ENCODE peak calls at places on chromosomes 7 and 10, in ten cellular contexts. T is fibroblast of the conjunctiva, N is ACHN, O is NCI-H1105 treated with DMSO at 0.1 percent for 48 hours, C is OCI-LY7, D is kidney tubule cell, Y is ovary, F is RCC 7860, V is suprapubic skin, E is GM12864. L is an unnamed sample.

GRCh38 chr10:22253578-22253882 is 35.7 kb upstream of the EBLN1 start:
- DNase-seq in T (no peak), N (no peak), O (no peak), C (no peak), D (peak; percentile 15), Y (no peak), F (no peak), V (peak; percentile 70), E (no peak), L (peak; percentile 64)

GRCh38 chr10:30176182-30176581 is 116.8 kb upstream of the JCAD start:
- DNase-seq in T (no peak), N (no peak), O (no peak), C (no peak), D (no peak), Y (no peak), F (no peak), V (no peak), E (no peak), L (no peak)

GRCh38 chr7:155515318-155515717 is 31.0 kb downstream of the CNPY1 start:
- DNase-seq in T (no peak), N (no peak), O (no peak), C (no peak), D (no peak), Y (no peak), F (no peak), V (no peak), E (no peak), L (no peak)

GRCh38 chr10:71811351-71811750 is 38.0 kb upstream of the VSIR start:
- DNase-seq in T (no peak), N (no peak), O (no peak), C (no peak), D (no peak), Y (no peak), F (no peak), V (no peak), E (no peak), L (no peak)

GRCh38 chr7:95263803-95264202 is 60.5 kb downstream of the PON1 start:
- DNase-seq in T (no peak), N (no peak), O (no peak), C (no peak), D (no peak), Y (no peak), F (no peak), V (no peak), E (no peak), L (no peak)

GRCh38 chr10:96495544-96495943 is 18.2 kb downstream of the TLL2 start:
- DNase-seq in T (no peak), N (no peak), O (no peak), C (no peak), D (no peak), Y (no peak), F (no peak), V (no peak), E (no peak), L (no peak)

GRCh38 chr10:16809074-16809718 is 8.0 kb downstream of the RSU1 start:
- DNase-seq in T (no peak), N (peak; percentile 33), O (no peak), C (peak; percentile 42), D (peak; percentile 49), Y (no peak), F (no peak), V (no peak), E (no peak), L (no peak)

GRCh38 chr7:10824154-10824553 is 149.5 kb upstream of the PHF14 start:
- DNase-seq in T (no peak), N (no peak), O (no peak), C (no peak), D (no peak), Y (no peak), F (no peak), V (no peak), E (no peak), L (no peak)

GRCh38 chr10:33091186-33091585 is 133.2 kb upstream of the ITGB1 start:
- DNase-seq in T (no peak), N (no peak), O (no peak), C (no peak), D (no peak), Y (no peak), F (no peak), V (no peak), E (no peak), L (no peak)

GRCh38 chr10:124158592-124158991 is 65.2 kb upstream of the CHST15 start:
- DNase-seq in T (no peak), N (no peak), O (no peak), C (no peak), D (no peak), Y (no peak), F (no peak), V (no peak), E (no peak), L (no peak)

GRCh38 chr10:125866421-125867029 is 14.6 kb downstream of the DHX32 start:
- DNase-seq in T (no peak), N (no peak), O (no peak), C (no peak), D (no peak), Y (no peak), F (no peak), V (no peak), E (no peak), L (no peak)

GRCh38 chr10:50473756-50474155 is 150.0 kb downstream of the SGMS1 start:
- DNase-seq in T (no peak), N (no peak), O (no peak), C (no peak), D (no peak), Y (no peak), F (no peak), V (no peak), E (no peak), L (no peak)